ENCODE peak calls at places on chromosomes 1 and 21, in eight cellular contexts. P is NCI-H510A treated with DMSO at 0.1 percent for 48 hours; X is mucosa of descending colon; B is CD4-positive, CD25-positive, alpha-beta regulatory T cell; S is activated CD4-positive, alpha-beta T cell treated with anti-CD3 and anti-CD28 coated beads for 36 hours; L is activated T-cell treated with anti-CD3 and anti-CD28 coated beads, Interleukin-2, amount 50 U/mL, for 72 hours; R is neural crest cell; E is astrocyte of the spinal cord. W is an unnamed sample.
A peak's percentile ranks its signal among the peaks of the same experiment; 100 is the strongest.

GRCh38 chr1:94721240-94721639 is 98.9 kb upstream of the SLC44A3 start:
- DNase-seq in P (no peak), X (no peak), B (no peak), S (no peak), L (peak; percentile 8), R (no peak), E (no peak), W (peak; percentile 65)

GRCh38 chr21:29753216-29753615 is 186.6 kb downstream of the GRIK1 start:
- DNase-seq in P (no peak), X (no peak), B (no peak), S (no peak), L (no peak), R (no peak), E (no peak), W (no peak)

GRCh38 chr1:10209590-10209904 is 823 bp upstream of the KIF1B start:
- DNase-seq in P (no peak), X (no peak), B (no peak), S (no peak), L (no peak), R (no peak), E (no peak), W (no peak)

GRCh38 chr1:228020686-228021525 is 14.1 kb downstream of the WNT3A start:
- DNase-seq in P (no peak), X (no peak), B (no peak), S (no peak), L (no peak), R (no peak), E (no peak), W (peak; percentile 15)

GRCh38 chr1:21184266-21184665 is 7.6 kb upstream of the EIF4G3 start:
- DNase-seq in P (no peak), X (no peak), B (no peak), S (no peak), L (no peak), R (no peak), E (no peak), W (no peak)

GRCh38 chr1:83118472-83118871 is 880.5 kb downstream of the TTLL7 start:
- DNase-seq in P (no peak), X (no peak), B (no peak), S (no peak), L (no peak), R (no peak), E (no peak), W (no peak)

GRCh38 chr1:232127190-232127589 is 500.6 kb downstream of the DISC1 start:
- DNase-seq in P (no peak), X (no peak), B (no peak), S (no peak), L (peak; percentile 2), R (no peak), E (peak; percentile 80), W (no peak)

GRCh38 chr1:81679972-81680371 is 120.8 kb upstream of the ADGRL2 start:
- DNase-seq in P (no peak), X (no peak), B (no peak), S (no peak), L (no peak), R (peak; percentile 8), E (no peak), W (no peak)

GRCh38 chr1:46302091-46303037 is 1.1 kb downstream of the LRRC41 start:
- DNase-seq in P (no peak), X (peak; percentile 58), B (peak; percentile 27), S (peak; percentile 73), L (peak; percentile 73), R (peak; percentile 47), E (peak; percentile 39), W (peak; percentile 87)

GRCh38 chr21:31184462-31184861 is 146.2 kb upstream of the KRTAP19-8 start:
- DNase-seq in P (no peak), X (no peak), B (peak; percentile 63), S (peak; percentile 90), L (peak; percentile 85), R (no peak), E (no peak), W (no peak)

GRCh38 chr1:156060937-156061636 is at the start of gene RAB25:
- DNase-seq in P (peak; percentile 96), X (peak; percentile 91), B (no peak), S (no peak), L (no peak), R (no peak), E (no peak), W (no peak)

GRCh38 chr1:64542118-64542517 is 72.2 kb downstream of the CACHD1 start:
- DNase-seq in P (no peak), X (no peak), B (no peak), S (no peak), L (no peak), R (no peak), E (no peak), W (no peak)

GRCh38 chr1:23590058-23590783 is 30.9 kb upstream of the ID3 start:
- DNase-seq in P (peak; percentile 13), X (no peak), B (no peak), S (peak; percentile 79), L (peak; percentile 73), R (no peak), E (no peak), W (peak; percentile 75)

GRCh38 chr1:247895976-247896375 is 589 bp downstream of the OR2W3 start:
- DNase-seq in P (no peak), X (no peak), B (no peak), S (no peak), L (no peak), R (no peak), E (no peak), W (no peak)

GRCh38 chr1:183274836-183275235 is 88.8 kb downstream of the LAMC2 start:
- DNase-seq in P (no peak), X (no peak), B (no peak), S (no peak), L (no peak), R (no peak), E (no peak), W (no peak)

GRCh38 chr1:64212023-64212422 is 8.6 kb downstream of the UBE2U start:
- DNase-seq in P (no peak), X (no peak), B (no peak), S (no peak), L (no peak), R (no peak), E (peak; percentile 48), W (no peak)

GRCh38 chr21:45335761-45336534 is 48.3 kb upstream of the POFUT2 start:
- DNase-seq in P (no peak), X (no peak), B (no peak), S (no peak), L (no peak), R (no peak), E (no peak), W (no peak)

GRCh38 chr1:46171872-46172271 is 3.0 kb upstream of the TSPAN1 start:
- DNase-seq in P (peak; percentile 88), X (peak; percentile 61), B (no peak), S (no peak), L (no peak), R (no peak), E (no peak), W (no peak)

GRCh38 chr1:40855513-40855912 is 6.7 kb downstream of the CITED4 start:
- DNase-seq in P (no peak), X (no peak), B (no peak), S (peak; percentile 51), L (no peak), R (no peak), E (no peak), W (no peak)

GRCh38 chr1:210741564-210741963 is 392.4 kb downstream of the KCNH1 start:
- DNase-seq in P (no peak), X (no peak), B (no peak), S (no peak), L (no peak), R (no peak), E (no peak), W (no peak)

GRCh38 chr21:44878053-44878982 is 4.8 kb upstream of the PTTG1IP start:
- DNase-seq in P (no peak), X (peak; percentile 55), B (no peak), S (no peak), L (no peak), R (no peak), E (no peak), W (no peak)

GRCh38 chr1:236681184-236681583 is 5.1 kb upstream of the ACTN2 start:
- DNase-seq in P (no peak), X (no peak), B (no peak), S (no peak), L (no peak), R (no peak), E (no peak), W (no peak)

GRCh38 chr1:8541961-8542521 is 224.1 kb downstream of the SLC45A1 start:
- DNase-seq in P (no peak), X (no peak), B (no peak), S (no peak), L (no peak), R (no peak), E (peak; percentile 25), W (no peak)

GRCh38 chr1:113242481-113242880 is 147.8 kb upstream of the MAGI3 start:
- DNase-seq in P (no peak), X (peak; percentile 95), B (no peak), S (no peak), L (no peak), R (no peak), E (no peak), W (no peak)

GRCh38 chr1:200535605-200536004 is 84.9 kb downstream of the KIF14 start:
- DNase-seq in P (no peak), X (peak; percentile 50), B (no peak), S (peak; percentile 56), L (peak; percentile 17), R (no peak), E (no peak), W (peak; percentile 32)

GRCh38 chr1:242629396-242629795 is 104.9 kb upstream of the PLD5 start:
- DNase-seq in P (no peak), X (no peak), B (no peak), S (peak; percentile 4), L (no peak), R (no peak), E (no peak), W (no peak)

GRCh38 chr1:115219937-115220336 is 118.1 kb downstream of the NGF start:
- DNase-seq in P (no peak), X (no peak), B (no peak), S (no peak), L (no peak), R (no peak), E (no peak), W (no peak)